ENCODE peak calls at places on chromosomes 3 and 15, in ten cellular contexts. K is stomach, W is keratinocyte, E is heart left ventricle, P is kidney, X is chondrocyte, H is endothelial cell, A is right atrium auricular region, D is progenitor cell of endocrine pancreas, Y is heart right ventricle. T is an unnamed sample.

GRCh38 chr3:9897408-9898372 is 5.0 kb upstream of the IL17RE start:
- DNase-seq in A (no peak), P (no peak), D (no peak), Y (no peak), H (no peak), E (no peak), X (no peak), W (peak), K (peak), T (no peak)

GRCh38 chr3:30290479-30290878 is 315.9 kb upstream of the TGFBR2 start:
- DNase-seq in P (peak), H (no peak), A (no peak), K (no peak), W (no peak), Y (no peak), X (peak), D (no peak), E (no peak), T (no peak)

GRCh38 chr3:41188291-41188690 is 11.0 kb upstream of the CTNNB1 start:
- DNase-seq in P (no peak), D (no peak), E (no peak), Y (no peak), A (no peak), W (no peak), H (no peak), K (no peak), X (no peak), T (no peak)

GRCh38 chr15:61200626-61201025 is 28.5 kb downstream of the RORA start:
- DNase-seq in Y (no peak), X (no peak), D (no peak), P (no peak), E (no peak), H (no peak), W (no peak), A (no peak), K (no peak), T (no peak)

GRCh38 chr3:182300266-182300665 is 493.0 kb upstream of the ATP11B start:
- DNase-seq in D (no peak), A (no peak), P (no peak), Y (no peak), W (no peak), H (no peak), X (no peak), E (no peak), K (no peak), T (no peak)

GRCh38 chr3:111714305-111714704 is 119.2 kb upstream of the ZBED2 start:
- DNase-seq in E (no peak), X (no peak), H (no peak), P (no peak), A (no peak), K (no peak), Y (no peak), W (no peak), D (no peak), T (no peak)

GRCh38 chr3:40877651-40878463 is 321.4 kb upstream of the CTNNB1 start:
- DNase-seq in Y (peak), H (no peak), K (peak), D (no peak), W (no peak), A (peak), X (no peak), P (peak), E (peak), T (no peak)

GRCh38 chr15:70416851-70417250 is 319.1 kb upstream of the TLE3 start:
- DNase-seq in X (no peak), E (no peak), K (no peak), Y (no peak), H (no peak), A (no peak), P (no peak), D (no peak), W (no peak), T (no peak)

GRCh38 chr3:172467170-172467824 is 19.0 kb upstream of the GHSR start:
- DNase-seq in A (no peak), E (no peak), D (no peak), H (no peak), W (no peak), Y (no peak), P (no peak), X (no peak), K (no peak), T (no peak)

GRCh38 chr3:94811836-94812235 is 749.0 kb downstream of the NSUN3 start:
- DNase-seq in D (no peak), Y (no peak), K (no peak), X (no peak), W (no peak), A (no peak), H (no peak), P (no peak), E (no peak), T (no peak)

GRCh38 chr3:129461461-129462146 is 21.6 kb downstream of the IFT122 start:
- DNase-seq in P (no peak), A (no peak), H (no peak), W (no peak), D (no peak), X (no peak), Y (peak), K (no peak), E (peak), T (no peak)

GRCh38 chr3:141849056-141849814 is 27.2 kb upstream of the ATP1B3 start:
- DNase-seq in W (no peak), D (no peak), E (no peak), Y (no peak), P (no peak), K (no peak), X (no peak), H (no peak), A (no peak), T (no peak)

GRCh38 chr15:86611392-86612040 is 531.8 kb downstream of the AGBL1 start:
- DNase-seq in A (no peak), K (no peak), Y (no peak), X (no peak), D (no peak), E (no peak), P (no peak), W (no peak), H (no peak), T (no peak)

GRCh38 chr15:42750306-42750705 is 13.4 kb upstream of the CDAN1 start:
- DNase-seq in A (no peak), W (no peak), E (no peak), D (no peak), Y (no peak), K (no peak), H (no peak), X (no peak), P (no peak), T (no peak)

GRCh38 chr3:151501905-151502615 is 41.2 kb upstream of the IGSF10 start:
- DNase-seq in P (no peak), X (no peak), Y (no peak), H (no peak), W (no peak), K (no peak), A (no peak), E (no peak), D (no peak), T (no peak)

GRCh38 chr15:99426431-99427105 is 139.2 kb upstream of the MEF2A start:
- DNase-seq in K (no peak), P (peak), D (no peak), X (peak), W (no peak), A (no peak), E (no peak), H (no peak), Y (no peak), T (no peak)

GRCh38 chr3:53773586-53774368 is 72.4 kb downstream of the CHDH start:
- DNase-seq in E (no peak), D (no peak), K (no peak), P (no peak), X (no peak), A (no peak), Y (no peak), H (no peak), W (no peak), T (no peak)

GRCh38 chr15:80991446-80991845 is 1.8 kb upstream of the MESD start:
- DNase-seq in W (no peak), E (peak), Y (peak), A (peak), K (no peak), H (no peak), X (no peak), P (no peak), D (no peak), T (no peak)

GRCh38 chr3:10945683-10946287 is 46.8 kb upstream of the SLC6A1 start:
- DNase-seq in W (no peak), X (peak), H (peak), E (peak), P (peak), D (peak), A (no peak), Y (peak), K (peak), T (peak)

GRCh38 chr3:29484633-29485032 is 203.8 kb downstream of the RBMS3 start:
- DNase-seq in W (no peak), E (no peak), K (no peak), X (no peak), A (no peak), P (no peak), Y (no peak), H (no peak), D (no peak), T (no peak)

GRCh38 chr3:112376996-112377395 is 44.0 kb downstream of the CD200 start:
- DNase-seq in D (no peak), P (no peak), W (peak), H (no peak), Y (no peak), X (no peak), K (no peak), A (no peak), E (no peak), T (no peak)

GRCh38 chr15:43273243-43273642 is 6.5 kb upstream of the TGM5 start:
- DNase-seq in E (no peak), W (no peak), H (no peak), A (peak), D (no peak), P (no peak), X (no peak), Y (no peak), K (no peak), T (no peak)

GRCh38 chr3:129404130-129404529 is 24.3 kb downstream of the EFCAB12 start:
- DNase-seq in W (no peak), Y (no peak), H (no peak), E (no peak), P (no peak), D (no peak), A (no peak), K (no peak), X (no peak), T (no peak)

GRCh38 chr3:195020921-195021320 is 250.0 kb downstream of the XXYLT1 start:
- DNase-seq in Y (no peak), D (no peak), A (no peak), E (no peak), K (no peak), P (no peak), H (no peak), X (no peak), W (no peak), T (no peak)

GRCh38 chr3:26114851-26115250 is 325.0 kb downstream of the OXSM start:
- DNase-seq in H (no peak), X (no peak), Y (no peak), E (no peak), A (no peak), W (no peak), K (no peak), D (no peak), P (no peak), T (no peak)

GRCh38 chr3:121942116-121942786 is 48.0 kb downstream of the SLC15A2 start:
- DNase-seq in A (no peak), E (no peak), D (no peak), P (no peak), H (no peak), W (no peak), X (no peak), Y (no peak), K (no peak), T (no peak)

GRCh38 chr15:31145271-31145911 is 43.9 kb upstream of the TRPM1 start:
- DNase-seq in D (no peak), A (no peak), Y (no peak), P (no peak), W (no peak), E (no peak), X (no peak), H (no peak), K (no peak), T (no peak)

GRCh38 chr3:117706037-117706436 is 996.5 kb downstream of the TUSC7 start:
- DNase-seq in X (no peak), E (no peak), H (no peak), K (no peak), W (no peak), D (no peak), A (no peak), P (no peak), Y (no peak), T (no peak)

GRCh38 chr3:150409125-150409526 is 1.0 kb downstream of the TSC22D2 start:
- DNase-seq in A (no peak), W (no peak), X (peak), E (no peak), P (no peak), D (no peak), K (no peak), H (no peak), Y (no peak), T (peak)

GRCh38 chr15:40253179-40253790 is 14.4 kb downstream of the PAK6 start:
- DNase-seq in E (no peak), K (no peak), H (no peak), A (no peak), D (no peak), P (peak), X (peak), W (no peak), Y (no peak), T (no peak)

GRCh38 chr3:143975549-143976152 is 4.0 kb downstream of the DIPK2A start:
- DNase-seq in H (no peak), X (no peak), A (no peak), P (no peak), K (no peak), W (no peak), E (no peak), Y (peak), D (no peak), T (no peak)

GRCh38 chr3:198067416-198067815 is 107.4 kb downstream of the LMLN start:
- DNase-seq in E (no peak), Y (no peak), X (no peak), H (no peak), D (no peak), W (no peak), P (no peak), A (no peak), K (no peak), T (no peak)

GRCh38 chr3:169241575-169241927 is 422.0 kb downstream of the MECOM start:
- DNase-seq in E (no peak), H (no peak), X (no peak), K (no peak), D (no peak), P (no peak), A (no peak), Y (no peak), W (no peak), T (no peak)

GRCh38 chr3:42803800-42804112 is 534 bp downstream of the HIGD1A start:
- DNase-seq in H (peak), Y (peak), W (no peak), K (peak), E (peak), D (peak), P (peak), A (peak), X (no peak), T (no peak)

GRCh38 chr15:23857028-23857641 is 170.0 kb upstream of the NDN start:
- DNase-seq in H (peak), A (no peak), Y (peak), P (no peak), E (no peak), D (peak), X (no peak), K (peak), W (no peak), T (no peak)

GRCh38 chr15:34209421-34210282 is at the start of gene KATNBL1:
- DNase-seq in X (peak), D (peak), K (peak), H (peak), E (peak), W (peak), A (peak), P (peak), Y (peak), T (peak)

GRCh38 chr15:74312445-74313007 is 54.9 kb downstream of the CYP11A1 start:
- DNase-seq in W (no peak), H (no peak), Y (no peak), X (no peak), A (no peak), E (no peak), K (no peak), D (no peak), P (no peak), T (no peak)

GRCh38 chr3:188152660-188153497 is 1.1 kb upstream of the LPP start:
- DNase-seq in X (no peak), P (peak), K (peak), E (peak), D (no peak), H (peak), A (peak), Y (no peak), W (no peak), T (peak)

GRCh38 chr3:71511446-71511845 is 72.1 kb downstream of the FOXP1 start:
- DNase-seq in Y (no peak), H (no peak), E (no peak), D (no peak), X (no peak), P (no peak), K (no peak), A (no peak), W (no peak), T (no peak)

GRCh38 chr3:71511037-71511436 is 72.5 kb downstream of the FOXP1 start:
- DNase-seq in E (no peak), Y (no peak), X (no peak), K (no peak), W (no peak), P (no peak), D (no peak), H (no peak), A (no peak), T (no peak)

GRCh38 chr3:71512544-71512943 is 71.0 kb downstream of the FOXP1 start:
- DNase-seq in W (no peak), E (no peak), Y (no peak), D (no peak), P (no peak), H (no peak), X (no peak), K (no peak), A (no peak), T (no peak)

GRCh38 chr3:71513081-71513480 is 70.4 kb downstream of the FOXP1 start:
- DNase-seq in X (no peak), Y (no peak), W (no peak), D (no peak), P (no peak), E (no peak), A (no peak), H (no peak), K (no peak), T (no peak)

GRCh38 chr3:71512000-71512399 is 71.5 kb downstream of the FOXP1 start:
- DNase-seq in P (no peak), D (no peak), Y (no peak), A (no peak), K (no peak), W (no peak), X (no peak), E (no peak), H (no peak), T (no peak)
- TF ChIP-seq CTCF in P (no peak), D (no peak), Y (no peak), A (no peak), K (no peak), W (peak), X (no peak), E (no peak), H (no peak), T (no peak)

GRCh38 chr3:190384241-190384863 is 3.6 kb upstream of the CLDN16 start:
- DNase-seq in W (peak), H (no peak), K (peak), D (no peak), A (no peak), X (no peak), Y (peak), P (no peak), E (peak), T (no peak)
- TF ChIP-seq CTCF in W (peak), H (no peak), K (peak), D (peak), A (peak), X (peak), Y (peak), P (peak), E (peak), T (no peak)

GRCh38 chr3:32434206-32434605 is 42.6 kb downstream of the CMTM7 start:
- DNase-seq in A (peak), E (no peak), H (no peak), D (no peak), X (no peak), P (no peak), W (no peak), K (no peak), Y (no peak), T (no peak)

GRCh38 chr3:32437898-32438297 is 46.2 kb downstream of the CMTM7 start:
- DNase-seq in W (no peak), H (no peak), A (peak), K (no peak), E (no peak), D (no peak), X (no peak), Y (no peak), P (no peak), T (no peak)

GRCh38 chr3:32436816-32437189 is 45.1 kb downstream of the CMTM7 start:
- DNase-seq in H (no peak), Y (no peak), A (no peak), D (no peak), W (no peak), K (no peak), E (no peak), X (no peak), P (no peak), T (no peak)

GRCh38 chr3:32438596-32439344 is 47.1 kb downstream of the CMTM7 start:
- DNase-seq in X (no peak), P (no peak), E (no peak), Y (no peak), A (peak), W (no peak), K (no peak), D (no peak), H (no peak), T (no peak)

DNA sequence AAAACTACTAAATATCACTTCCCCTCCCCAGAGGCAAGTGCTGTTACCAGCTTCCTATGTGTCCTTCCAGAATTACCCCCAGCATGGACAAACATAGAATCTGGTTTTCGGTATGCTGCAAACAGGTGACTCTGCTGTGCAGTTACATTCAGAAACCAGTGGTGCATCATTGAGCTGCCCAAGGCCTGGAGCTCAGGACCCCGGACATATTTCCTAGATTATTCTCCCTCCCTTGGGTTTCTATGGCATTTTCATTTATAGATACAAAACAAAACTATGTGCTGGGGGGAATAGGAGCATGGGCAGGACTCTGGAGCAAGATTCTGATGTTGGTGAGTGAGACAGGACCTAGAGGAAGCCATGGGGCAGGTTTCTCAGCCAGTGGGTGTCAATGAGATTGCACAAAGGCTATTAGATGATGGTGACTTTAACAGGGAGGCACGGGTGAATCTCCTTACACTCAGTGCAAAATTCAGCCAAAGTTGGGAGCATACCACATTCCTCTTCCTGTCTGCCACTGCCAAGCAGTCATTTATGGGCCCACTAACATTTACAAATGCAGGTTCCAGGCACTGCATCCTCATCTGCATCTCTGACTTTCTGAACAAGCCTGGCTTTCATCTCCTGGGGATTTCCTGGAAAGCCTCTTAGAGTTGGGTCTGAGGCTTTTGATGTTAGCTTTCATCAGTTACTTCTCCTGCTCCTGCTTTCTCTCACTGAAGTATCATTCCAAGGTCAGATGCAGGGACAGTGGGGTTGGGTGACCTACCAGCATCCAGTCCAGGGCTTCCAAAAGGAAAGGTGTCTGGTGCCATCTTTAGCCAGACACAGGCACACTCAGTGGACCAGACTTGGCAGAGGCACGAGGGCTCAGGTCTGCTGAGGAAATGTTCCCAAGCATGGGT is 44.5 kb downstream of the CMTM7 start:
- DNase-seq in K (no peak), H (no peak), A (peak), Y (no peak), E (no peak), X (no peak), P (no peak), W (no peak), D (no peak), T (no peak)
- TF ChIP-seq CTCF in K (no peak), H (no peak), A (no peak), Y (no peak), E (no peak), X (no peak), P (no peak), W (no peak), D (no peak), T (no peak)

GRCh38 chr3:149371001-149371722 is 6.3 kb downstream of the TM4SF1 start:
- DNase-seq in Y (no peak), D (no peak), A (no peak), X (no peak), P (no peak), E (no peak), K (no peak), W (no peak), H (peak), T (no peak)
- TF ChIP-seq CTCF in Y (no peak), D (no peak), A (no peak), X (no peak), P (no peak), E (no peak), K (no peak), W (peak), H (no peak), T (no peak)

GRCh38 chr3:124391774-124392173 is 338.5 kb upstream of the UMPS start:
- DNase-seq in E (no peak), K (no peak), X (no peak), H (no peak), W (no peak), A (no peak), P (no peak), Y (no peak), D (no peak), T (no peak)
- TF ChIP-seq CTCF in E (no peak), K (no peak), X (peak), H (no peak), W (peak), A (no peak), P (no peak), Y (no peak), D (peak), T (no peak)

DNA sequence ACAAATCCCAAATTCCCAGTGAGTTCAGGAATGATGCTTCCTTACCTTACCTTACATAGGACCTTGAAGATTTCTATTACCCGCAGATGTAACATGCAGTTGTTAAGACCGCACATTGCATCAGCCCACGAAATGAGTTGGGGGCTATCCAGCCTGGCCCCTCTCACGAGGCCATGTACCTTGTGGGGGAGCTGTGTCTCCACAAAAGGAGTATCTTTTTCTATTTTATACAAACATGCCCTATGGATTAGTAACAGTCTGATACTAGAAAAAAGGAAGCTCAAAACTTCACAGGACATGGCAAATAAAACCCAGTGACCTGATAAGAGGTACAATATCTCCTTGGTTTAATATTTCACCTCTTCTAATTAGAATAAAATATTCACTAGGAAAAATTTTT is 1086.8 kb upstream of the CFAP20DC start:
- DNase-seq in P (no peak), X (no peak), D (no peak), E (no peak), Y (no peak), H (no peak), A (no peak), W (no peak), K (no peak), T (no peak)
- TF ChIP-seq CTCF in P (no peak), X (no peak), D (no peak), E (no peak), Y (no peak), H (no peak), A (no peak), W (no peak), K (no peak), T (no peak)